ENCODE peak calls at places on chromosome 11, in four cellular contexts. One of them, this sample, is unnamed.

GRCh38 chr11:126345759-126346585 is 9.5 kb upstream of the ST3GAL4 start:
- DNase-seq in SK-N-SH: no peak
- DNase-seq in breast epithelium: no peak
- DNase-seq in A673: peak; percentile 67
- DNase-seq in this sample: no peak

GRCh38 chr11:126060651-126061220 is 1.9 kb downstream of the CDON start:
- DNase-seq in breast epithelium: no peak
- DNase-seq in A673: no peak
- DNase-seq in SK-N-SH: no peak
- DNase-seq in this sample: no peak

GRCh38 chr11:43927070-43927469 is 15.4 kb upstream of the C11orf96 start:
- DNase-seq in A673: no peak
- DNase-seq in breast epithelium: no peak
- DNase-seq in SK-N-SH: no peak
- DNase-seq in this sample: no peak

GRCh38 chr11:8613036-8613435 is 19.0 kb upstream of the STK33 start:
- DNase-seq in SK-N-SH: no peak
- DNase-seq in breast epithelium: no peak
- DNase-seq in A673: peak; percentile 45
- DNase-seq in this sample: no peak

GRCh38 chr11:132073787-132074186 is 703.4 kb downstream of the NTM start:
- DNase-seq in A673: no peak
- DNase-seq in breast epithelium: no peak
- DNase-seq in SK-N-SH: no peak
- DNase-seq in this sample: no peak

GRCh38 chr11:61022311-61023085 is 51.0 kb downstream of the CD6 start:
- DNase-seq in breast epithelium: no peak
- DNase-seq in A673: peak; percentile 35
- DNase-seq in SK-N-SH: no peak
- DNase-seq in this sample: no peak

GRCh38 chr11:93100211-93100610 is 97.6 kb downstream of the SLC36A4 start:
- DNase-seq in SK-N-SH: no peak
- DNase-seq in A673: no peak
- DNase-seq in breast epithelium: no peak
- DNase-seq in this sample: no peak

GRCh38 chr11:116175707-116176106 is 597.1 kb downstream of the BUD13 start:
- DNase-seq in A673: no peak
- DNase-seq in breast epithelium: no peak
- DNase-seq in SK-N-SH: no peak
- DNase-seq in this sample: no peak

GRCh38 chr11:34978236-34979191 is 62.1 kb downstream of the PDHX start:
- DNase-seq in SK-N-SH: no peak
- DNase-seq in A673: peak; percentile 45
- DNase-seq in breast epithelium: no peak
- DNase-seq in this sample: no peak

GRCh38 chr11:103035656-103036434 is 56.1 kb downstream of the DCUN1D5 start:
- DNase-seq in A673: peak; percentile 95
- DNase-seq in breast epithelium: no peak
- DNase-seq in SK-N-SH: peak; percentile 43
- DNase-seq in this sample: peak; percentile 73

GRCh38 chr11:27694992-27695391 is 5.3 kb downstream of the BDNF start:
- DNase-seq in breast epithelium: no peak
- DNase-seq in SK-N-SH: peak; percentile 14
- DNase-seq in A673: peak; percentile 70
- DNase-seq in this sample: peak; percentile 13
- TF ChIP-seq CTCF in breast epithelium: no peak
- TF ChIP-seq CTCF in SK-N-SH: peak; percentile 63
- TF ChIP-seq CTCF in A673: peak; percentile 93
- TF ChIP-seq CTCF in this sample: peak; percentile 55

DNA sequence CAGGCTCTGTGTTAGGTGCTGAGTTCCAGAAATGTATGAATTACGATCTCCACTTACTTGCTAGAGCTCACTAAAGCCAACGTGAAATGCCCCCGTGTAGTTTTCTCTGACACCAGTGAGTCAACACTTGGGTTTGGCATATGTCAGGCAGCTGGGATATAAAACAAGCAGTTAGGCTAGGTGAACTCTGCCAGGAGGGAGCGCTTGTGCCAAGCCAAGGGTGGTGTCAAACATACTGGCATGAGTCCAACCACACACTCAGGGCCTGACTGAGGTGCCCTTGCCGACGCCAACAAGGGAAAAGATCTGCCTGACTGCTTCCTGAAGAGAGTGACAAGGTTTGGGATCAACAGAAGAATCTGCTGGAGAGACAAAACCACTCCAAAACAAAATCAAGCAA is 167.8 kb upstream of the NARS2 start:
- DNase-seq in SK-N-SH: no peak
- DNase-seq in A673: peak; percentile 4
- DNase-seq in breast epithelium: peak; percentile 59
- DNase-seq in this sample: peak; percentile 82
- TF ChIP-seq CTCF in SK-N-SH: no peak
- TF ChIP-seq CTCF in A673: no peak
- TF ChIP-seq CTCF in breast epithelium: no peak
- TF ChIP-seq CTCF in this sample: peak; percentile 20

DNA sequence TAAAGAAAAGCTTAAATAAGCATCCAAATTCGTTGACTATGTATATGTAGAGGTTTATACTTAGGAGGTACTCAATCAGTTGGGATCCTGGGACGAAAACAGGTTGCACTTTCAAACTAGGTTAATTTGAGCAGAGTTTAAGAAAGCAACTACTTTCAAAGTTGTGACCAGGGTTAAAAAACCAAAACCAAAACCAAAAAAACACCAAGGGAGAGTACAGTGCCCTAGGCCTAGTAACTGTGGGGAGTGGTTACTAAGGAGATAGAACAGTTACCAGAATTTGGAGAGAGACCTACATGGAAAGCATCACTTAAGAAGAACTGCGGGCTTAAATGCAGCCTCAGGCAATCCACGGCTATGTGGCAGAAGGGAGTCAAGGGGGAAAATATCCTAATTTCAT is 148.3 kb downstream of the JRKL start:
- DNase-seq in breast epithelium: no peak
- DNase-seq in A673: no peak
- DNase-seq in SK-N-SH: no peak
- DNase-seq in this sample: no peak
- TF ChIP-seq CTCF in breast epithelium: no peak
- TF ChIP-seq CTCF in A673: no peak
- TF ChIP-seq CTCF in SK-N-SH: no peak
- TF ChIP-seq CTCF in this sample: no peak

GRCh38 chr11:94272738-94273313 is 31.6 kb upstream of the IZUMO1R start:
- DNase-seq in A673: no peak
- DNase-seq in SK-N-SH: no peak
- DNase-seq in breast epithelium: no peak
- DNase-seq in this sample: no peak
- TF ChIP-seq CTCF in A673: no peak
- TF ChIP-seq CTCF in SK-N-SH: no peak
- TF ChIP-seq CTCF in breast epithelium: no peak
- TF ChIP-seq CTCF in this sample: no peak

This sample was measured in LNCaP clone FGC.